ENCODE peak calls at places on chromosomes 11 and 22, in ten cellular contexts. Y, B, U, J, X, I, V, S, K and H are unnamed samples.

GRCh38 chr22:20573176-20573829 is 65.9 kb downstream of the MED15 start:
- DNase-seq in J (no peak), B (no peak), K (no peak), Y (no peak), V (no peak), X (no peak), S (no peak), U (no peak), I (no peak), H (no peak)

GRCh38 chr22:31229402-31230140 is 17.5 kb downstream of the LIMK2 start:
- DNase-seq in Y (no peak), K (no peak), B (no peak), I (peak; percentile 73), S (no peak), V (peak; percentile 18), J (no peak), U (no peak), X (peak; percentile 65), H (no peak)

GRCh38 chr22:24066260-24066659 is 55.2 kb downstream of the CABIN1 start:
- DNase-seq in I (no peak), K (no peak), S (no peak), V (no peak), J (no peak), B (no peak), Y (no peak), U (no peak), X (no peak), H (no peak)

GRCh38 chr22:48477031-48477721 is 1350.5 kb downstream of the BRD1 start:
- DNase-seq in K (no peak), X (no peak), V (no peak), I (peak; percentile 82), B (no peak), U (no peak), J (no peak), Y (no peak), S (no peak), H (no peak)

GRCh38 chr22:39414377-39414776 is 14.8 kb downstream of the TAB1 start:
- DNase-seq in I (no peak), Y (no peak), V (no peak), U (no peak), K (no peak), J (no peak), S (no peak), X (no peak), B (no peak), H (no peak)

GRCh38 chr11:105265859-105266258 is 126.3 kb upstream of the CARD18 start:
- DNase-seq in I (no peak), B (no peak), X (peak; percentile 68), J (no peak), U (no peak), K (no peak), Y (no peak), V (no peak), S (no peak), H (no peak)

GRCh38 chr11:93000511-93001476 is 31.3 kb downstream of the MTNR1B start:
- DNase-seq in B (no peak), I (peak; percentile 41), Y (no peak), V (no peak), X (peak; percentile 83), S (peak; percentile 70), J (no peak), K (no peak), U (no peak), H (no peak)

GRCh38 chr11:120170741-120171261 is 32.9 kb upstream of the TRIM29 start:
- DNase-seq in Y (peak; percentile 3), V (no peak), I (no peak), J (no peak), U (no peak), X (no peak), B (no peak), S (no peak), K (no peak), H (no peak)

GRCh38 chr11:44564653-44565007 is 833 bp upstream of the CD82 start:
- DNase-seq in X (peak; percentile 93), Y (no peak), K (no peak), V (peak; percentile 42), U (peak; percentile 29), I (no peak), S (peak; percentile 48), J (peak; percentile 79), B (no peak), H (no peak)

GRCh38 chr11:118620529-118621070 is 13.2 kb downstream of the PHLDB1 start:
- DNase-seq in X (peak; percentile 62), K (no peak), Y (no peak), S (no peak), J (no peak), U (no peak), I (no peak), B (no peak), V (no peak), H (no peak)

DNA sequence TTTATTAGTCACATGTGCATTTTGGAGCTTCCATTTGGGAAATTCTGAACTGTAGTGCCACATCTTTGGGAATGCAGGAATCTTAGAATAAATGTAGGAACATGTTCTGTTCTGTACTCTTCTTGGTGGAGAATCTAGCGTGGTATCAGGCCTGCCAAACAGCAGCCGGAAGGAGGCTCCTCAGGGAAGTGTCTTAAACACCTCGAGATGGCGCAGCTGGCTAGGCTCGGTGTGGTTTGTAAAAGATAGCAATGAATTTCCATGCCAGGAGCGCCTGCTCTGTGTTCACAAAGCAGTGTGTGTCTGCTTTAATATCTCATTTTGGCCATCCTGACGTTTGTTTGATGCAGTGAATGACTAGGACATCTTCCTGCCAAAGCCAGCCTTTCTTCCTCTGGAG is 145.1 kb downstream of the ATXN10 start:
- DNase-seq in V (no peak), B (no peak), X (no peak), Y (no peak), U (no peak), K (no peak), I (no peak), S (no peak), J (no peak), H (no peak)
- TF ChIP-seq CTCF in V (no peak), B (no peak), X (no peak), Y (no peak), U (peak; percentile 33), K (no peak), I (no peak), S (no peak), J (no peak), H (no peak)

DNA sequence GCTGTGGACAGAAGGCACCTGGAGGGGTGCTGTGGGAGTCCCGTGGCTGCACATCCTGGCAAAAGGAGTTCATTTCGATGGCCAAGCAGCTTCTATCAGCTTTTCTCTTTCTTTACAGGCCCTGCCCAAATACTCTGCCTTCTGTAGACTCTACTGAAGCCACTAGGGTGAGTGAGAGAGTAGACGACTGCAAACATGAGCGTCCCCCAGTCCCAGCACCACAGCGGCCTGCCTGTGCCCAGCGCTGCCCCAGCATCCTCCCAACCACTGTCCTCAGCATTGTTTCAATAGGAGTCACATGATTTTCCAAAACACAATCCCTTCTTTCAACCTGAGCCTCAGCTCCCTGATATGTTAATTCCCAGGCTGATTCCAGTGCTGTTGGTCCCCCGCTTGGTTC is 110.0 kb downstream of the KIRREL3 start:
- DNase-seq in Y (no peak), V (peak; percentile 74), J (no peak), X (no peak), U (no peak), S (no peak), B (peak; percentile 25), I (no peak), K (no peak), H (no peak)
- TF ChIP-seq CTCF in Y (no peak), V (peak; percentile 32), J (no peak), X (no peak), U (no peak), S (no peak), B (no peak), I (no peak), K (no peak), H (no peak)

GRCh38 chr11:123741159-123741951 is at the start of gene ZNF202:
- DNase-seq in U (peak; percentile 64), V (peak; percentile 97), K (peak; percentile 85), X (peak; percentile 92), B (peak; percentile 91), Y (peak; percentile 92), S (peak; percentile 67), I (peak; percentile 93), J (peak; percentile 95), H (peak; percentile 91)
- TF ChIP-seq CTCF in U (peak; percentile 26), V (no peak), K (no peak), X (peak; percentile 23), B (no peak), Y (no peak), S (peak; percentile 8), I (no peak), J (peak; percentile 21), H (no peak)

GRCh38 chr11:37141707-37142106 is 543.7 kb upstream of the RAG2 start:
- DNase-seq in U (no peak), X (no peak), J (no peak), V (no peak), Y (no peak), I (no peak), S (no peak), B (no peak), K (no peak), H (no peak)
- TF ChIP-seq CTCF in U (no peak), X (no peak), J (no peak), V (no peak), Y (no peak), I (no peak), S (no peak), B (no peak), K (no peak), H (no peak)